ENCODE peak calls at places on chromosomes 16 and 17, in six cellular contexts. One of them, this sample, is unnamed. For H3K4me1 and H3K36me3, the result is how much of the 10 kb centered on the place peaks cover.

GRCh38 chr16:17590711-17591654 is 120.2 kb upstream of the XYLT1 start:
- DNase-seq in neural progenitor cell: no peak
- DNase-seq in effector memory CD4-positive, alpha-beta T cell: peak
- DNase-seq in esophagus squamous epithelium: no peak
- DNase-seq in astrocyte: peak
- DNase-seq in heart left ventricle: no peak
- DNase-seq in this sample: no peak

GRCh38 chr17:65848751-65849150 is 287.3 kb upstream of the AXIN2 start:
- DNase-seq in esophagus squamous epithelium: no peak
- DNase-seq in neural progenitor cell: no peak
- DNase-seq in heart left ventricle: no peak
- DNase-seq in astrocyte: no peak
- DNase-seq in effector memory CD4-positive, alpha-beta T cell: no peak
- DNase-seq in this sample: no peak

GRCh38 chr16:63684702-63685101 is 1437.2 kb downstream of the CDH11 start:
- DNase-seq in heart left ventricle: no peak
- DNase-seq in esophagus squamous epithelium: no peak
- DNase-seq in astrocyte: no peak
- DNase-seq in effector memory CD4-positive, alpha-beta T cell: no peak
- DNase-seq in neural progenitor cell: peak
- DNase-seq in this sample: no peak

GRCh38 chr17:386145-386876 is 33.7 kb upstream of the RPH3AL start:
- DNase-seq in effector memory CD4-positive, alpha-beta T cell: peak
- DNase-seq in astrocyte: no peak
- DNase-seq in esophagus squamous epithelium: no peak
- DNase-seq in neural progenitor cell: peak
- DNase-seq in heart left ventricle: peak
- DNase-seq in this sample: peak

GRCh38 chr17:81241648-81242420 is 2.7 kb downstream of the NDUFAF8 start:
- DNase-seq in esophagus squamous epithelium: no peak
- DNase-seq in effector memory CD4-positive, alpha-beta T cell: peak
- DNase-seq in heart left ventricle: no peak
- DNase-seq in astrocyte: no peak
- DNase-seq in neural progenitor cell: peak
- DNase-seq in this sample: peak

GRCh38 chr17:80829166-80829813 is 162.4 kb upstream of the CHMP6 start:
- DNase-seq in astrocyte: no peak
- DNase-seq in esophagus squamous epithelium: no peak
- DNase-seq in neural progenitor cell: no peak
- DNase-seq in effector memory CD4-positive, alpha-beta T cell: no peak
- DNase-seq in heart left ventricle: no peak
- DNase-seq in this sample: no peak

GRCh38 chr17:73976676-73977521 is 226.6 kb upstream of the RPL38 start:
- DNase-seq in heart left ventricle: peak
- DNase-seq in esophagus squamous epithelium: no peak
- DNase-seq in effector memory CD4-positive, alpha-beta T cell: no peak
- DNase-seq in neural progenitor cell: no peak
- DNase-seq in astrocyte: peak
- DNase-seq in this sample: no peak

GRCh38 chr17:51739245-51739886 is 419.1 kb downstream of the CA10 start:
- DNase-seq in esophagus squamous epithelium: no peak
- DNase-seq in neural progenitor cell: no peak
- DNase-seq in heart left ventricle: no peak
- DNase-seq in effector memory CD4-positive, alpha-beta T cell: no peak
- DNase-seq in astrocyte: no peak
- DNase-seq in this sample: no peak

GRCh38 chr17:49993423-49994037 is 1.5 kb downstream of the DLX3 start:
- DNase-seq in neural progenitor cell: peak
- DNase-seq in effector memory CD4-positive, alpha-beta T cell: no peak
- DNase-seq in astrocyte: no peak
- DNase-seq in heart left ventricle: no peak
- DNase-seq in esophagus squamous epithelium: no peak
- DNase-seq in this sample: peak

GRCh38 chr16:87186440-87186839 is 130.8 kb downstream of the C16orf95 start:
- DNase-seq in astrocyte: peak
- DNase-seq in effector memory CD4-positive, alpha-beta T cell: no peak
- DNase-seq in esophagus squamous epithelium: no peak
- DNase-seq in neural progenitor cell: peak
- DNase-seq in heart left ventricle: no peak
- DNase-seq in this sample: peak

GRCh38 chr17:78736526-78737079 is 45.5 kb downstream of the CYTH1 start:
- DNase-seq in effector memory CD4-positive, alpha-beta T cell: peak
- DNase-seq in heart left ventricle: peak
- DNase-seq in esophagus squamous epithelium: no peak
- DNase-seq in astrocyte: no peak
- DNase-seq in neural progenitor cell: no peak
- DNase-seq in this sample: peak

DNA sequence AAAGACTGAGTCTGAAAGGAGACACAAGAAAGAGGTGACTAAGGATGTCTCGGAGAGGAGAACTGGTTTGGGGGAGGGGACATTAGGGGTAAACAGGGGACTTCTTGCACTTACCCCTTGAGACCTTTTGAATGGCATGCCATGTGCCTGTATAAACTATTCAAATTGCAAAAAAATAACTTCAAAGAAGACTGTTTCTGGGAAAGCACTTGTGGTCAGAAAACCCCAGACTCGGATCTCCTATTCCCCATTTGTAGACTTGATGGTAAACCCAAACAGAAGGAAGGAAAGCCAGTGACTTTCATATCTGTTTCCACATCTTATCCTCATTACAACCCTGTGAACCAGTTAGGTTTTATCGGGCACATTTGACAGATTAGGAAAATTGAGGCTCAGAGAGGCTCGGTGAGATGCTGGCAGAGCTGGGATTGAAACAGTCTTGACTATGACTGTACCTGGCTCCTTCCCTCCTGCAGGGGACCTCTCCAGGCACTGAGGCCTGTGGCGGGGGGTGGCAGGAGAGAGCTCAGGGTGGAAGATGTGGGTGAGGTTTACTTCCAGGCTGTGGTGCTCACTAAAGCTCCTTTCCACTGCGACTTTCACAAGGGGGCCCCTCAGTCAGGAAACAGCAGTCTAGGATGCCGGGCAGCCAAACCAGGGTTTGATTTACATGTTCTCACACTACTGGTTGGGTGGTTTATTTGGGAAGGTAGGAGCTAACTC is 30.5 kb upstream of the PLCG2 start:
- DNase-seq in effector memory CD4-positive, alpha-beta T cell: no peak
- DNase-seq in astrocyte: no peak
- DNase-seq in heart left ventricle: no peak
- DNase-seq in neural progenitor cell: no peak
- DNase-seq in esophagus squamous epithelium: no peak
- DNase-seq in this sample: no peak
- H3K4me1 ChIP-seq in effector memory CD4-positive, alpha-beta T cell: under half
- H3K4me1 ChIP-seq in astrocyte: under half
- H3K4me1 ChIP-seq in heart left ventricle: under half
- H3K4me1 ChIP-seq in neural progenitor cell: under half
- H3K4me1 ChIP-seq in esophagus squamous epithelium: under half
- H3K4me1 ChIP-seq in this sample: under half

GRCh38 chr16:1668612-1669319 is 9.3 kb upstream of the JPT2 start:
- DNase-seq in heart left ventricle: no peak
- DNase-seq in esophagus squamous epithelium: no peak
- DNase-seq in astrocyte: no peak
- DNase-seq in neural progenitor cell: no peak
- DNase-seq in effector memory CD4-positive, alpha-beta T cell: no peak
- DNase-seq in this sample: no peak
- H3K36me3 ChIP-seq in heart left ventricle: under half
- H3K36me3 ChIP-seq in esophagus squamous epithelium: half or more
- H3K36me3 ChIP-seq in astrocyte: half or more
- H3K36me3 ChIP-seq in neural progenitor cell: under half
- H3K36me3 ChIP-seq in effector memory CD4-positive, alpha-beta T cell: half or more
- H3K36me3 ChIP-seq in this sample: half or more

DNA sequence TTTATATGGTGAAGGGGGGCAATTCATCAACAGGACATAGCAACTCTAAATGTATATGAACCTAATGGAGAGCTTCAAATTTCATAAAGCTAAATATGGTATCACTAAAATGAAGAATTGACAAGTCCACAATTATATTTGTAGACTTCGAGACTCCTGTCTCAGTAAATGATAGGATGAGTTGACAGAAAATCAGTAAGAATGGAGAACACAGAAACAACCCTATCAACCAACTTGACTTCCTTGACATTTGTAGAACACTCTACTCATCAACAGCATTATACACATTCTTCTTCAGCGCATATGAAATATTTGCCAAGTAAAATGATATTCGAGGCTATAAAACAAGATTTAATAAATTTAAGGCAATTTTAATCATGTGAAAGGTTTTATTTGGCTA is 322.9 kb upstream of the MAF start:
- DNase-seq in heart left ventricle: no peak
- DNase-seq in astrocyte: no peak
- DNase-seq in neural progenitor cell: no peak
- DNase-seq in effector memory CD4-positive, alpha-beta T cell: no peak
- DNase-seq in esophagus squamous epithelium: no peak
- DNase-seq in this sample: no peak
- H3K4me1 ChIP-seq in heart left ventricle: under half
- H3K4me1 ChIP-seq in astrocyte: under half
- H3K4me1 ChIP-seq in neural progenitor cell: under half
- H3K4me1 ChIP-seq in effector memory CD4-positive, alpha-beta T cell: under half
- H3K4me1 ChIP-seq in esophagus squamous epithelium: under half
- H3K4me1 ChIP-seq in this sample: under half

GRCh38 chr16:1560866-1561265 is 27.4 kb downstream of the TMEM204 start:
- DNase-seq in esophagus squamous epithelium: no peak
- DNase-seq in neural progenitor cell: no peak
- DNase-seq in effector memory CD4-positive, alpha-beta T cell: no peak
- DNase-seq in heart left ventricle: no peak
- DNase-seq in astrocyte: no peak
- DNase-seq in this sample: no peak

GRCh38 chr16:1560153-1560552 is 26.7 kb downstream of the TMEM204 start:
- DNase-seq in heart left ventricle: no peak
- DNase-seq in effector memory CD4-positive, alpha-beta T cell: no peak
- DNase-seq in neural progenitor cell: no peak
- DNase-seq in esophagus squamous epithelium: no peak
- DNase-seq in astrocyte: no peak
- DNase-seq in this sample: no peak

GRCh38 chr16:1561836-1562235 is 28.4 kb downstream of the TMEM204 start:
- DNase-seq in effector memory CD4-positive, alpha-beta T cell: no peak
- DNase-seq in heart left ventricle: no peak
- DNase-seq in astrocyte: no peak
- DNase-seq in neural progenitor cell: no peak
- DNase-seq in esophagus squamous epithelium: no peak
- DNase-seq in this sample: no peak

GRCh38 chr16:1559446-1559975 is 26.0 kb downstream of the TMEM204 start:
- DNase-seq in effector memory CD4-positive, alpha-beta T cell: no peak
- DNase-seq in esophagus squamous epithelium: no peak
- DNase-seq in neural progenitor cell: no peak
- DNase-seq in heart left ventricle: no peak
- DNase-seq in astrocyte: no peak
- DNase-seq in this sample: no peak

GRCh38 chr16:1561266-1561665 is 27.8 kb downstream of the TMEM204 start:
- DNase-seq in esophagus squamous epithelium: no peak
- DNase-seq in neural progenitor cell: no peak
- DNase-seq in astrocyte: no peak
- DNase-seq in heart left ventricle: no peak
- DNase-seq in effector memory CD4-positive, alpha-beta T cell: no peak
- DNase-seq in this sample: no peak
- H3K36me3 ChIP-seq in esophagus squamous epithelium: under half
- H3K36me3 ChIP-seq in neural progenitor cell: under half
- H3K36me3 ChIP-seq in astrocyte: under half
- H3K36me3 ChIP-seq in heart left ventricle: under half
- H3K36me3 ChIP-seq in effector memory CD4-positive, alpha-beta T cell: under half
- H3K36me3 ChIP-seq in this sample: half or more

GRCh38 chr16:89602952-89603590 is 10.4 kb upstream of the DPEP1 start:
- DNase-seq in astrocyte: no peak
- DNase-seq in esophagus squamous epithelium: no peak
- DNase-seq in heart left ventricle: no peak
- DNase-seq in effector memory CD4-positive, alpha-beta T cell: no peak
- DNase-seq in neural progenitor cell: no peak
- DNase-seq in this sample: no peak
- H3K4me1 ChIP-seq in astrocyte: under half
- H3K4me1 ChIP-seq in esophagus squamous epithelium: under half
- H3K4me1 ChIP-seq in heart left ventricle: under half
- H3K4me1 ChIP-seq in effector memory CD4-positive, alpha-beta T cell: under half
- H3K4me1 ChIP-seq in neural progenitor cell: under half
- H3K4me1 ChIP-seq in this sample: under half

GRCh38 chr16:70725912-70726828 is 40.3 kb upstream of the MTSS2 start:
- DNase-seq in neural progenitor cell: no peak
- DNase-seq in esophagus squamous epithelium: no peak
- DNase-seq in effector memory CD4-positive, alpha-beta T cell: no peak
- DNase-seq in heart left ventricle: peak
- DNase-seq in astrocyte: no peak
- DNase-seq in this sample: peak

GRCh38 chr16:70730016-70730415 is 44.2 kb upstream of the MTSS2 start:
- DNase-seq in neural progenitor cell: peak
- DNase-seq in astrocyte: no peak
- DNase-seq in esophagus squamous epithelium: no peak
- DNase-seq in effector memory CD4-positive, alpha-beta T cell: no peak
- DNase-seq in heart left ventricle: no peak
- DNase-seq in this sample: no peak

GRCh38 chr16:70726869-70727494 is 41.1 kb upstream of the MTSS2 start:
- DNase-seq in effector memory CD4-positive, alpha-beta T cell: no peak
- DNase-seq in neural progenitor cell: no peak
- DNase-seq in esophagus squamous epithelium: no peak
- DNase-seq in astrocyte: no peak
- DNase-seq in heart left ventricle: peak
- DNase-seq in this sample: no peak

GRCh38 chr16:70729292-70729691 is 43.4 kb upstream of the MTSS2 start:
- DNase-seq in effector memory CD4-positive, alpha-beta T cell: no peak
- DNase-seq in neural progenitor cell: no peak
- DNase-seq in esophagus squamous epithelium: no peak
- DNase-seq in astrocyte: no peak
- DNase-seq in heart left ventricle: no peak
- DNase-seq in this sample: no peak

DNA sequence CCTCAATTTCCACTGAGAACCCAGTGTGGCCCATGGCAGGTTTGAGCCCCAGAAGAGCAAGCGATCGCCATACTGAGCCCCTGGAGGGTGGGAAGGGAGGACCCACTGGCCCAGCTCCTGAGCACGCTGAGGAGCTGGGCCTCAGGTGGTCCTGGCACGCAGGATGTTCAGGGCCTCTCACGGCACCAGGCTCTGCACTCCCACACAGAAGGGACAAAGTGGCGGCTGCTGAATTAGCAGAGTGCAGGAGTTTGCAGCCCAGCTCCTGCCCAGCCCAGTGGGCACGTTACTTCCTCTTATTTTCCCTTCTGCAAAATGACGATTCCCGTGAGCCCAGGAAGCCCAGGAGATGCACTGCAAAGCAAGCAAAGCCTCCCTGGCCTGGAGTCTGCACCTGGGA is 42.3 kb upstream of the MTSS2 start:
- DNase-seq in astrocyte: no peak
- DNase-seq in heart left ventricle: no peak
- DNase-seq in effector memory CD4-positive, alpha-beta T cell: no peak
- DNase-seq in neural progenitor cell: no peak
- DNase-seq in esophagus squamous epithelium: no peak
- DNase-seq in this sample: no peak
- H3K36me3 ChIP-seq in astrocyte: under half
- H3K36me3 ChIP-seq in heart left ventricle: under half
- H3K36me3 ChIP-seq in effector memory CD4-positive, alpha-beta T cell: under half
- H3K36me3 ChIP-seq in neural progenitor cell: under half
- H3K36me3 ChIP-seq in esophagus squamous epithelium: under half
- H3K36me3 ChIP-seq in this sample: under half

GRCh38 chr17:28573966-28574480 is 2.7 kb downstream of the ALDOC start:
- DNase-seq in astrocyte: no peak
- DNase-seq in neural progenitor cell: no peak
- DNase-seq in esophagus squamous epithelium: no peak
- DNase-seq in heart left ventricle: no peak
- DNase-seq in effector memory CD4-positive, alpha-beta T cell: no peak
- DNase-seq in this sample: no peak
- H3K4me1 ChIP-seq in astrocyte: under half
- H3K4me1 ChIP-seq in neural progenitor cell: under half
- H3K4me1 ChIP-seq in esophagus squamous epithelium: under half
- H3K4me1 ChIP-seq in heart left ventricle: under half
- H3K4me1 ChIP-seq in effector memory CD4-positive, alpha-beta T cell: under half
- H3K4me1 ChIP-seq in this sample: under half